ENCODE peak calls at places on chromosomes 12 and 14, in seven cellular contexts. One of them, this sample, is unnamed.

GRCh38 chr12:88638956-88639355 is 58.7 kb upstream of the KITLG start:
- DNase-seq in head of caudate nucleus: no peak
- DNase-seq in LHCN-M2: peak; percentile 31
- DNase-seq in substantia nigra: no peak
- DNase-seq in HT1080: no peak
- DNase-seq in cardiac muscle cell: no peak
- DNase-seq in fibroblast of the conjunctiva: no peak
- DNase-seq in this sample: no peak

GRCh38 chr12:87836190-87836589 is 193.0 kb downstream of the C12orf50 start:
- DNase-seq in fibroblast of the conjunctiva: no peak
- DNase-seq in head of caudate nucleus: no peak
- DNase-seq in cardiac muscle cell: no peak
- DNase-seq in substantia nigra: no peak
- DNase-seq in HT1080: no peak
- DNase-seq in LHCN-M2: no peak
- DNase-seq in this sample: no peak

GRCh38 chr12:121025442-121026226 is 9.3 kb upstream of the C12orf43 start:
- DNase-seq in substantia nigra: no peak
- DNase-seq in LHCN-M2: no peak
- DNase-seq in cardiac muscle cell: no peak
- DNase-seq in HT1080: no peak
- DNase-seq in head of caudate nucleus: no peak
- DNase-seq in fibroblast of the conjunctiva: no peak
- DNase-seq in this sample: no peak

GRCh38 chr12:109764123-109764522 is 50.5 kb downstream of the FAM222A start:
- DNase-seq in substantia nigra: no peak
- DNase-seq in cardiac muscle cell: no peak
- DNase-seq in LHCN-M2: no peak
- DNase-seq in fibroblast of the conjunctiva: no peak
- DNase-seq in head of caudate nucleus: peak; percentile 19
- DNase-seq in HT1080: no peak
- DNase-seq in this sample: peak; percentile 19

GRCh38 chr12:4276524-4277204 is 3.1 kb downstream of the CCND2 start:
- DNase-seq in HT1080: peak; percentile 74
- DNase-seq in substantia nigra: no peak
- DNase-seq in cardiac muscle cell: peak; percentile 96
- DNase-seq in LHCN-M2: peak; percentile 87
- DNase-seq in head of caudate nucleus: peak; percentile 87
- DNase-seq in fibroblast of the conjunctiva: peak; percentile 92
- DNase-seq in this sample: peak; percentile 91

GRCh38 chr12:55636116-55636655 is 506 bp upstream of the OR10P1 start:
- DNase-seq in fibroblast of the conjunctiva: no peak
- DNase-seq in LHCN-M2: no peak
- DNase-seq in HT1080: no peak
- DNase-seq in head of caudate nucleus: no peak
- DNase-seq in cardiac muscle cell: no peak
- DNase-seq in substantia nigra: no peak
- DNase-seq in this sample: no peak

GRCh38 chr12:33757701-33758100 is 264.6 kb upstream of the ALG10 start:
- DNase-seq in head of caudate nucleus: no peak
- DNase-seq in fibroblast of the conjunctiva: no peak
- DNase-seq in cardiac muscle cell: no peak
- DNase-seq in HT1080: no peak
- DNase-seq in LHCN-M2: no peak
- DNase-seq in substantia nigra: no peak
- DNase-seq in this sample: no peak

GRCh38 chr12:6241495-6241894 is 41.3 kb downstream of the CD9 start:
- DNase-seq in cardiac muscle cell: peak; percentile 65
- DNase-seq in head of caudate nucleus: no peak
- DNase-seq in fibroblast of the conjunctiva: no peak
- DNase-seq in substantia nigra: no peak
- DNase-seq in LHCN-M2: peak; percentile 64
- DNase-seq in HT1080: no peak
- DNase-seq in this sample: no peak

GRCh38 chr12:54195736-54196347 is 7.1 kb upstream of the SMUG1 start:
- DNase-seq in cardiac muscle cell: no peak
- DNase-seq in head of caudate nucleus: no peak
- DNase-seq in LHCN-M2: peak; percentile 45
- DNase-seq in fibroblast of the conjunctiva: no peak
- DNase-seq in substantia nigra: no peak
- DNase-seq in HT1080: peak; percentile 62
- DNase-seq in this sample: no peak

GRCh38 chr14:60931206-60931605 is 49.7 kb downstream of the TRMT5 start:
- DNase-seq in cardiac muscle cell: no peak
- DNase-seq in fibroblast of the conjunctiva: no peak
- DNase-seq in substantia nigra: no peak
- DNase-seq in HT1080: peak; percentile 21
- DNase-seq in LHCN-M2: peak; percentile 99
- DNase-seq in head of caudate nucleus: no peak
- DNase-seq in this sample: no peak

GRCh38 chr14:92646952-92647461 is 101.4 kb downstream of the LGMN start:
- DNase-seq in LHCN-M2: peak; percentile 50
- DNase-seq in head of caudate nucleus: no peak
- DNase-seq in cardiac muscle cell: peak; percentile 32
- DNase-seq in fibroblast of the conjunctiva: peak; percentile 56
- DNase-seq in HT1080: no peak
- DNase-seq in substantia nigra: no peak
- DNase-seq in this sample: no peak

GRCh38 chr14:101017209-101017608 is 113.7 kb upstream of the RTL1 start:
- DNase-seq in head of caudate nucleus: peak; percentile 29
- DNase-seq in fibroblast of the conjunctiva: no peak
- DNase-seq in cardiac muscle cell: no peak
- DNase-seq in substantia nigra: no peak
- DNase-seq in HT1080: no peak
- DNase-seq in LHCN-M2: peak; percentile 45
- DNase-seq in this sample: peak; percentile 29

GRCh38 chr12:57099766-57100165 is 10.9 kb downstream of the NAB2 start:
- DNase-seq in fibroblast of the conjunctiva: no peak
- DNase-seq in head of caudate nucleus: no peak
- DNase-seq in LHCN-M2: no peak
- DNase-seq in substantia nigra: no peak
- DNase-seq in HT1080: no peak
- DNase-seq in cardiac muscle cell: no peak
- DNase-seq in this sample: no peak

GRCh38 chr14:95979339-95980042 is 59.7 kb upstream of the C14orf132 start:
- DNase-seq in cardiac muscle cell: peak; percentile 12
- DNase-seq in fibroblast of the conjunctiva: no peak
- DNase-seq in LHCN-M2: peak; percentile 8
- DNase-seq in head of caudate nucleus: no peak
- DNase-seq in HT1080: no peak
- DNase-seq in substantia nigra: no peak
- DNase-seq in this sample: peak; percentile 9

GRCh38 chr12:10623131-10623530 is 9.7 kb upstream of the MAGOHB start:
- DNase-seq in cardiac muscle cell: no peak
- DNase-seq in fibroblast of the conjunctiva: no peak
- DNase-seq in HT1080: no peak
- DNase-seq in LHCN-M2: peak; percentile 38
- DNase-seq in substantia nigra: no peak
- DNase-seq in head of caudate nucleus: no peak
- DNase-seq in this sample: no peak

GRCh38 chr12:131222271-131223139 is 268.8 kb downstream of the ADGRD1 start:
- DNase-seq in fibroblast of the conjunctiva: no peak
- DNase-seq in head of caudate nucleus: no peak
- DNase-seq in cardiac muscle cell: no peak
- DNase-seq in substantia nigra: no peak
- DNase-seq in LHCN-M2: no peak
- DNase-seq in HT1080: no peak
- DNase-seq in this sample: peak; percentile 73

GRCh38 chr12:28409892-28410291 is 219.6 kb downstream of the CCDC91 start:
- DNase-seq in HT1080: peak; percentile 7
- DNase-seq in LHCN-M2: peak; percentile 5
- DNase-seq in fibroblast of the conjunctiva: no peak
- DNase-seq in substantia nigra: no peak
- DNase-seq in cardiac muscle cell: no peak
- DNase-seq in head of caudate nucleus: no peak
- DNase-seq in this sample: peak; percentile 2

GRCh38 chr12:17381211-17381610 is 708.8 kb downstream of the RERGL start:
- DNase-seq in HT1080: no peak
- DNase-seq in substantia nigra: no peak
- DNase-seq in cardiac muscle cell: no peak
- DNase-seq in LHCN-M2: no peak
- DNase-seq in fibroblast of the conjunctiva: no peak
- DNase-seq in head of caudate nucleus: no peak
- DNase-seq in this sample: no peak

GRCh38 chr14:75443203-75443969 is 15.6 kb downstream of the JDP2 start:
- DNase-seq in fibroblast of the conjunctiva: no peak
- DNase-seq in LHCN-M2: no peak
- DNase-seq in head of caudate nucleus: no peak
- DNase-seq in substantia nigra: no peak
- DNase-seq in cardiac muscle cell: no peak
- DNase-seq in HT1080: no peak
- DNase-seq in this sample: no peak

GRCh38 chr12:131147894-131148293 is 194.2 kb downstream of the ADGRD1 start:
- DNase-seq in substantia nigra: no peak
- DNase-seq in LHCN-M2: no peak
- DNase-seq in fibroblast of the conjunctiva: no peak
- DNase-seq in HT1080: no peak
- DNase-seq in cardiac muscle cell: no peak
- DNase-seq in head of caudate nucleus: no peak
- DNase-seq in this sample: no peak

GRCh38 chr12:50313256-50313931 is 30.1 kb upstream of the LIMA1 start:
- DNase-seq in cardiac muscle cell: no peak
- DNase-seq in substantia nigra: no peak
- DNase-seq in LHCN-M2: no peak
- DNase-seq in fibroblast of the conjunctiva: no peak
- DNase-seq in head of caudate nucleus: no peak
- DNase-seq in HT1080: no peak
- DNase-seq in this sample: no peak

GRCh38 chr12:23504641-23505399 is 444.6 kb downstream of the SOX5 start:
- DNase-seq in cardiac muscle cell: no peak
- DNase-seq in fibroblast of the conjunctiva: no peak
- DNase-seq in LHCN-M2: no peak
- DNase-seq in HT1080: no peak
- DNase-seq in head of caudate nucleus: no peak
- DNase-seq in substantia nigra: no peak
- DNase-seq in this sample: no peak

GRCh38 chr12:1691123-1692007 is 495 bp downstream of the ADIPOR2 start:
- DNase-seq in head of caudate nucleus: peak; percentile 66
- DNase-seq in LHCN-M2: peak; percentile 34
- DNase-seq in HT1080: peak; percentile 36
- DNase-seq in cardiac muscle cell: peak; percentile 85
- DNase-seq in substantia nigra: no peak
- DNase-seq in fibroblast of the conjunctiva: no peak
- DNase-seq in this sample: peak; percentile 19

GRCh38 chr12:65891987-65892481 is 67.8 kb downstream of the HMGA2 start:
- DNase-seq in cardiac muscle cell: no peak
- DNase-seq in LHCN-M2: peak; percentile 99
- DNase-seq in head of caudate nucleus: no peak
- DNase-seq in fibroblast of the conjunctiva: peak; percentile 98
- DNase-seq in HT1080: peak; percentile 99
- DNase-seq in substantia nigra: no peak
- DNase-seq in this sample: peak; percentile 96

GRCh38 chr12:68158427-68158826 is 1.1 kb downstream of the IFNG start:
- DNase-seq in cardiac muscle cell: peak; percentile 28
- DNase-seq in HT1080: no peak
- DNase-seq in substantia nigra: no peak
- DNase-seq in LHCN-M2: peak; percentile 55
- DNase-seq in fibroblast of the conjunctiva: no peak
- DNase-seq in head of caudate nucleus: no peak
- DNase-seq in this sample: peak; percentile 51

GRCh38 chr14:99884834-99885648 is 91.8 kb downstream of the EML1 start:
- DNase-seq in fibroblast of the conjunctiva: peak; percentile 60
- DNase-seq in cardiac muscle cell: peak; percentile 71
- DNase-seq in HT1080: peak; percentile 33
- DNase-seq in LHCN-M2: peak; percentile 61
- DNase-seq in substantia nigra: no peak
- DNase-seq in head of caudate nucleus: no peak
- DNase-seq in this sample: peak; percentile 78

GRCh38 chr12:70459786-70460185 is 93.7 kb downstream of the KCNMB4 start:
- DNase-seq in head of caudate nucleus: no peak
- DNase-seq in HT1080: no peak
- DNase-seq in fibroblast of the conjunctiva: no peak
- DNase-seq in substantia nigra: no peak
- DNase-seq in LHCN-M2: no peak
- DNase-seq in cardiac muscle cell: no peak
- DNase-seq in this sample: no peak

This sample was measured in SK-MEL-5.